ENCODE peak calls at places on chromosomes 1 and 21, in six cellular contexts. K, E, B, C, M and F are unnamed samples.

GRCh38 chr1:77416692-77417450 is 135.1 kb downstream of the AK5 start:
- DNase-seq in K (no peak), E (no peak), B (no peak), C (peak; percentile 34), M (no peak), F (no peak)

GRCh38 chr1:113320972-113321680 is 69.2 kb upstream of the MAGI3 start:
- DNase-seq in K (no peak), E (no peak), B (no peak), C (peak; percentile 11), M (no peak), F (no peak)

GRCh38 chr1:93617670-93618488 is 63.8 kb downstream of the BCAR3 start:
- DNase-seq in K (no peak), E (no peak), B (no peak), C (no peak), M (no peak), F (no peak)

GRCh38 chr1:12069616-12070244 is 6.6 kb downstream of the TNFRSF8 start:
- DNase-seq in K (no peak), E (no peak), B (no peak), C (no peak), M (no peak), F (no peak)

GRCh38 chr1:89516055-89516454 is 8.6 kb upstream of the LRRC8B start:
- DNase-seq in K (no peak), E (no peak), B (no peak), C (peak; percentile 75), M (no peak), F (no peak)

GRCh38 chr1:173506437-173506836 is 29.3 kb downstream of the PRDX6 start:
- DNase-seq in K (no peak), E (peak; percentile 36), B (no peak), C (no peak), M (peak; percentile 29), F (no peak)

GRCh38 chr1:22503721-22504410 is 52.2 kb downstream of the ZBTB40 start:
- DNase-seq in K (no peak), E (no peak), B (no peak), C (peak; percentile 25), M (no peak), F (no peak)

GRCh38 chr1:226425431-226426031 is 17.6 kb upstream of the PARP1 start:
- DNase-seq in K (no peak), E (no peak), B (no peak), C (no peak), M (peak; percentile 74), F (no peak)

GRCh38 chr21:46217511-46218196 is 10.9 kb downstream of the LSS start:
- DNase-seq in K (no peak), E (no peak), B (no peak), C (no peak), M (no peak), F (no peak)

GRCh38 chr1:204507317-204508105 is 8.7 kb upstream of the MDM4 start:
- DNase-seq in K (no peak), E (no peak), B (no peak), C (peak; percentile 22), M (peak; percentile 52), F (no peak)

GRCh38 chr1:167627865-167628641 is 2.0 kb upstream of the RCSD1 start:
- DNase-seq in K (no peak), E (peak; percentile 72), B (no peak), C (no peak), M (peak; percentile 90), F (peak; percentile 84)

GRCh38 chr1:182841368-182841988 is 2.3 kb downstream of the DHX9 start:
- DNase-seq in K (peak; percentile 36), E (no peak), B (no peak), C (peak; percentile 72), M (no peak), F (peak; percentile 33)

GRCh38 chr1:92340154-92340553 is 41.3 kb downstream of the RPAP2 start:
- DNase-seq in K (no peak), E (no peak), B (no peak), C (no peak), M (no peak), F (no peak)

GRCh38 chr1:82223091-82223490 is 422.4 kb downstream of the ADGRL2 start:
- DNase-seq in K (no peak), E (no peak), B (no peak), C (no peak), M (no peak), F (no peak)

GRCh38 chr1:188027613-188028012 is 1198.9 kb downstream of the PLA2G4A start:
- DNase-seq in K (peak; percentile 83), E (no peak), B (no peak), C (peak; percentile 97), M (no peak), F (peak; percentile 13)

GRCh38 chr1:98467584-98467983 is 193.9 kb upstream of the SNX7 start:
- DNase-seq in K (no peak), E (no peak), B (no peak), C (peak; percentile 3), M (no peak), F (no peak)

GRCh38 chr1:156889802-156890585 is 3.5 kb upstream of the PEAR1 start:
- DNase-seq in K (peak; percentile 68), E (peak; percentile 78), B (peak; percentile 84), C (peak; percentile 75), M (peak; percentile 81), F (peak; percentile 81)

GRCh38 chr1:55078470-55078869 is 39.1 kb downstream of the PCSK9 start:
- DNase-seq in K (no peak), E (no peak), B (no peak), C (no peak), M (no peak), F (no peak)

GRCh38 chr21:41726058-41726558 is 40.7 kb downstream of the RIPK4 start:
- DNase-seq in K (no peak), E (no peak), B (no peak), C (no peak), M (no peak), F (no peak)

GRCh38 chr1:15492572-15492971 is 16.7 kb downstream of the CELA2B start:
- DNase-seq in K (no peak), E (no peak), B (no peak), C (no peak), M (no peak), F (no peak)

GRCh38 chr1:116775116-116775752 is 21.0 kb downstream of the CD2 start:
- DNase-seq in K (no peak), E (no peak), B (no peak), C (no peak), M (no peak), F (no peak)

GRCh38 chr1:167795810-167796740 is 74.3 kb downstream of the MPZL1 start:
- DNase-seq in K (peak; percentile 34), E (no peak), B (no peak), C (no peak), M (no peak), F (no peak)

GRCh38 chr21:35244514-35244913 is 195.4 kb upstream of the RUNX1 start:
- DNase-seq in K (no peak), E (peak; percentile 33), B (no peak), C (peak; percentile 77), M (no peak), F (no peak)

GRCh38 chr1:193700710-193701355 is 514.4 kb upstream of the B3GALT2 start:
- DNase-seq in K (peak; percentile 38), E (no peak), B (no peak), C (peak; percentile 79), M (no peak), F (no peak)

GRCh38 chr1:162357681-162358266 is 18.9 kb downstream of the SPATA46 start:
- DNase-seq in K (no peak), E (no peak), B (no peak), C (peak; percentile 31), M (no peak), F (peak; percentile 52)

GRCh38 chr1:62045579-62045978 is 149.1 kb upstream of the L1TD1 start:
- DNase-seq in K (peak; percentile 81), E (no peak), B (no peak), C (no peak), M (no peak), F (no peak)

GRCh38 chr1:48674641-48675040 is 102.0 kb downstream of the BEND5 start:
- DNase-seq in K (peak; percentile 32), E (no peak), B (no peak), C (peak; percentile 35), M (no peak), F (no peak)

GRCh38 chr1:48675251-48675650 is 101.4 kb downstream of the BEND5 start:
- DNase-seq in K (no peak), E (no peak), B (no peak), C (no peak), M (no peak), F (no peak)

GRCh38 chr1:48671578-48671977 is 105.1 kb downstream of the BEND5 start:
- DNase-seq in K (no peak), E (no peak), B (no peak), C (no peak), M (no peak), F (no peak)

GRCh38 chr1:48676376-48676775 is 100.3 kb downstream of the BEND5 start:
- DNase-seq in K (no peak), E (no peak), B (no peak), C (no peak), M (no peak), F (no peak)

DNA sequence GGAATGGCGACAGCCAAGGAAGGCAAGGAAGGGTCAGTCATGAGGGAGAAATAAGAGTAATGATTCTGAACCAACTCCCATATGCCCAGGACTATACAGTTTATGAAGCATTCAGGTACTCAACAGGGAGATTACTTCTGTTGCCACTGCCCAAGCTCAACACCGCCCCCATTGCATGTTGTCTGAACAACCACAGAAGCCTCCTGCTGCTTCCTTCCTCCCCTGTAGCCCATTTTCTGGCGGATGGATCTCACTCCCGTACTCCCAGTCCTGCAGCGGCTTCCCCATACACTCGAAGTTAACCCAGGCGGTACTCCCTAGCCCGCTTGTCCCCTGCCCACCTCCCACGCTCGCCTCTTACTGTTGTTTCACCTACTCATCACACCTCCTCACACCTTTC is 103.0 kb downstream of the BEND5 start:
- DNase-seq in K (no peak), E (no peak), B (no peak), C (no peak), M (peak; percentile 5), F (no peak)
- TF ChIP-seq CTCF in K (peak; percentile 11), E (no peak), B (no peak), C (no peak), M (no peak), F (no peak)

GRCh38 chr1:184596950-184597651 is 157.6 kb downstream of the EDEM3 start:
- DNase-seq in K (no peak), E (no peak), B (no peak), C (no peak), M (no peak), F (no peak)
- TF ChIP-seq CTCF in K (peak; percentile 8), E (no peak), B (no peak), C (no peak), M (peak; percentile 13), F (no peak)

DNA sequence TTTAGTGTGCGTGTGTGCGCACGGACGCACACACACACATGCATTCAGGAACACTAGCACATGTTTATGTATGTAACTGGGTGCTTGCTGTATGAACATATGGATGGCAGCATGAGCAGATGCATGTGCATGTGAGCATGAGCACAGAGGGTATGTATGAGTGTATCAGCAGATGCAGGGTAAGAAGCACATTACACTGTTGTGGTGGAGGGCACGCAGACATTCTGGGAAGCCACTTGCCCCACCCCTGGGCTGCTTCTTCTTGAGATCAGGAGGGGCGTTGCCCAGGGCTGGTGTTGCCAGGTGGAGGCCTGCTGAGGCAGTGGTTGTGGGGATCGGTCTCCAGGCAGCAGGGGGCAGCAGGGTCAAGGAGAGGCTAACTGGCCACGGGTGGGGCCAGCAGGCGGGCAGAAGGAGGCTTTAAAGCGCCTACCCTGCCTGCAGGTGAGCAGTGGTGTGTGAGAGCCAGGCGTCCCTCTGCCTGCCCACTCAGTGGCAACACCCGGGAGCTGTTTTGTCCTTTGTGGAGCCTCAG is 3.9 kb upstream of the P3R3URF start:
- DNase-seq in K (no peak), E (peak; percentile 80), B (peak; percentile 83), C (no peak), M (peak; percentile 46), F (no peak)
- TF ChIP-seq CTCF in K (no peak), E (peak; percentile 62), B (peak; percentile 31), C (no peak), M (no peak), F (peak; percentile 43)

GRCh38 chr1:6052543-6053205 is 7.0 kb downstream of the KCNAB2 start:
- DNase-seq in K (peak; percentile 64), E (peak; percentile 40), B (no peak), C (peak; percentile 68), M (peak; percentile 56), F (peak; percentile 51)
- TF ChIP-seq CTCF in K (peak; percentile 61), E (peak; percentile 40), B (peak; percentile 36), C (peak; percentile 60), M (peak; percentile 30), F (peak; percentile 26)